ENCODE peak calls at places on chromosome 10, in six cellular contexts. S is heart right ventricle; H is tibial nerve; G is GM06990; M is CD4-positive, CD25-positive, alpha-beta regulatory T cell; D is hepatocyte. I is an unnamed sample.
A peak's percentile ranks its signal among the peaks of the same experiment; 100 is the strongest.

GRCh38 chr10:119750391-119751230 is 24.8 kb downstream of the INPP5F start:
- DNase-seq in D (peak; percentile 86), G (peak; percentile 52), H (peak; percentile 80), M (peak; percentile 71), S (peak; percentile 79), I (peak; percentile 75)

GRCh38 chr10:74027702-74028101 is 29.8 kb downstream of the VCL start:
- DNase-seq in D (no peak), S (no peak), M (no peak), H (no peak), G (no peak), I (no peak)

GRCh38 chr10:103281753-103282152 is 4.8 kb downstream of the INA start:
- DNase-seq in M (no peak), G (no peak), D (peak; percentile 65), H (no peak), S (no peak), I (no peak)

GRCh38 chr10:66586897-66587679 is 338.7 kb upstream of the LRRTM3 start:
- DNase-seq in D (no peak), H (no peak), S (no peak), M (no peak), G (no peak), I (no peak)

GRCh38 chr10:80459047-80459865 is 5.1 kb downstream of the TSPAN14 start:
- DNase-seq in G (peak; percentile 74), D (no peak), S (peak; percentile 53), M (peak; percentile 93), H (peak; percentile 61), I (peak; percentile 57)

GRCh38 chr10:37379991-37380390 is 254.6 kb downstream of the ANKRD30A start:
- DNase-seq in D (no peak), S (no peak), H (no peak), G (no peak), M (no peak), I (no peak)

GRCh38 chr10:21452203-21452602 is 73.3 kb downstream of the SKIDA1 start:
- DNase-seq in D (no peak), M (no peak), H (no peak), S (no peak), G (no peak), I (no peak)

GRCh38 chr10:24513155-24513554 is 210.5 kb downstream of the ARHGAP21 start:
- DNase-seq in H (no peak), D (peak; percentile 26), M (no peak), S (no peak), G (no peak), I (peak; percentile 39)

GRCh38 chr10:78288716-78289115 is 255.1 kb downstream of the RPS24 start:
- DNase-seq in D (no peak), H (no peak), M (no peak), S (no peak), G (no peak), I (no peak)

GRCh38 chr10:20492447-20492846 is 404.7 kb downstream of the NEBL start:
- DNase-seq in S (no peak), H (no peak), M (no peak), G (no peak), D (peak; percentile 33), I (no peak)

GRCh38 chr10:108523016-108523415 is 1358.5 kb upstream of the SORCS1 start:
- DNase-seq in D (no peak), H (no peak), S (no peak), M (no peak), G (no peak), I (no peak)

GRCh38 chr10:77251297-77252013 is 386.2 kb downstream of the KCNMA1 start:
- DNase-seq in M (peak; percentile 1), D (peak; percentile 64), G (no peak), S (no peak), H (no peak), I (no peak)

GRCh38 chr10:14815681-14816080 is 22.2 kb downstream of the CDNF start:
- DNase-seq in S (no peak), H (no peak), G (no peak), D (no peak), M (no peak), I (no peak)

GRCh38 chr10:102802920-102803534 is 34.2 kb downstream of the CYP17A1 start:
- DNase-seq in D (peak; percentile 38), H (no peak), S (peak; percentile 61), G (no peak), M (no peak), I (no peak)

GRCh38 chr10:52568309-52568708 is 204.3 kb downstream of the MBL2 start:
- DNase-seq in D (no peak), G (no peak), H (no peak), M (no peak), S (no peak), I (no peak)

GRCh38 chr10:60430017-60430416 is 40.3 kb upstream of the ANK3 start:
- DNase-seq in H (no peak), D (no peak), S (no peak), G (no peak), M (no peak), I (no peak)

GRCh38 chr10:43193496-43194080 is 55.3 kb downstream of the CSGALNACT2 start:
- DNase-seq in H (no peak), D (no peak), G (no peak), S (peak; percentile 1), M (no peak), I (no peak)

GRCh38 chr10:75469018-75469616 is 37.7 kb downstream of the LRMDA start:
- DNase-seq in M (no peak), D (peak; percentile 74), H (peak; percentile 72), G (no peak), S (peak; percentile 20), I (no peak)

GRCh38 chr10:119688033-119688508 is 36.9 kb downstream of the BAG3 start:
- DNase-seq in S (no peak), D (peak; percentile 30), M (peak; percentile 44), H (no peak), G (no peak), I (no peak)

GRCh38 chr10:75230600-75231038 is 5.1 kb downstream of the COMTD1 start:
- DNase-seq in M (peak; percentile 94), S (peak; percentile 90), G (peak; percentile 64), D (peak; percentile 93), H (peak; percentile 96), I (peak; percentile 93)

GRCh38 chr10:91907914-91908357 is 1.4 kb downstream of the FGFBP3 start:
- DNase-seq in D (peak; percentile 35), H (no peak), M (no peak), S (no peak), G (no peak), I (no peak)

GRCh38 chr10:63753807-63754206 is 232.6 kb downstream of the REEP3 start:
- DNase-seq in S (no peak), G (no peak), H (no peak), M (no peak), D (no peak), I (no peak)

GRCh38 chr10:22433875-22434274 is 88.6 kb downstream of the SPAG6 start:
- DNase-seq in S (no peak), M (no peak), G (no peak), H (no peak), D (peak; percentile 28), I (no peak)

GRCh38 chr10:14584643-14585042 is 190.1 kb downstream of the FAM107B start:
- DNase-seq in M (peak; percentile 88), G (no peak), D (no peak), H (no peak), S (no peak), I (no peak)

GRCh38 chr10:13773496-13774170 is 186.9 kb downstream of the PRPF18 start:
- DNase-seq in M (no peak), D (no peak), G (no peak), S (peak; percentile 24), H (no peak), I (no peak)

GRCh38 chr10:114698271-114699185 is 40.5 kb upstream of the ABLIM1 start:
- DNase-seq in D (no peak), G (no peak), H (no peak), S (no peak), M (no peak), I (no peak)

GRCh38 chr10:77810446-77811335 is 115.9 kb downstream of the DLG5 start:
- DNase-seq in S (no peak), M (no peak), H (no peak), D (no peak), G (no peak), I (peak; percentile 84)

GRCh38 chr10:34181545-34182300 is 633.4 kb downstream of the PARD3 start:
- DNase-seq in S (no peak), G (no peak), M (no peak), D (peak; percentile 48), H (no peak), I (peak; percentile 3)

DNA sequence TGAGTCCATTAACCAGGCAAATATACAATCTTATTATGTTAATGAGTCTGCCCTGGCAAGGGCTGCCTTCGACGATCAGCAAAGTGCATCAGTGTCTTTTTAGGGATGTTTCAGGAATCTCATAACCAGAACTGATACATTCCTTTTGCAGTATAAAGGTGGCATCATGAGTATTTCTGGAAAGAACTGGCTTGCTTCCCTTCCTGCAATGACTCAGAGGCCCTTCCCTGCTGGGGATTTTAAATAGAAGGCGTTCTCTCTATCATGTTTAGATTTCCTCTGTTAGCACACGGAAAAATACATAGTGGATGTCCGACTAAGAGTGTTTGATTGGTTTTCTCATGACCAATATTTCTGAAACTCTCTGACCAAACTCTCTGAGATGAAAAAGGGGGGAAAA is 1.8 kb downstream of the NPS start:
- DNase-seq in H (no peak), S (no peak), M (no peak), D (no peak), G (no peak), I (no peak)
- H3K27me3 ChIP-seq in H (no peaks in the 10 kb centered on the region), S (no peaks in the 10 kb centered on the region), M (no peaks in the 10 kb centered on the region), D (peaks cover 22% of the 10 kb centered on the region), G (no peaks in the 10 kb centered on the region), I (no peaks in the 10 kb centered on the region)

GRCh38 chr10:49086889-49087288 is 28.4 kb downstream of the VSTM4 start:
- DNase-seq in M (no peak), D (no peak), S (no peak), G (no peak), H (no peak), I (no peak)
- H3K27me3 ChIP-seq in M (no peaks in the 10 kb centered on the region), D (no peaks in the 10 kb centered on the region), S (no peaks in the 10 kb centered on the region), G (no peaks in the 10 kb centered on the region), H (peaks cover 2% of the 10 kb centered on the region), I (no peaks in the 10 kb centered on the region)

GRCh38 chr10:26463986-26464385 is 25.8 kb downstream of the APBB1IP start:
- DNase-seq in S (no peak), H (no peak), M (no peak), D (no peak), G (no peak), I (no peak)
- H3K27me3 ChIP-seq in S (no peaks in the 10 kb centered on the region), H (no peaks in the 10 kb centered on the region), M (no peaks in the 10 kb centered on the region), D (no peaks in the 10 kb centered on the region), G (no peaks in the 10 kb centered on the region), I (no peaks in the 10 kb centered on the region)

DNA sequence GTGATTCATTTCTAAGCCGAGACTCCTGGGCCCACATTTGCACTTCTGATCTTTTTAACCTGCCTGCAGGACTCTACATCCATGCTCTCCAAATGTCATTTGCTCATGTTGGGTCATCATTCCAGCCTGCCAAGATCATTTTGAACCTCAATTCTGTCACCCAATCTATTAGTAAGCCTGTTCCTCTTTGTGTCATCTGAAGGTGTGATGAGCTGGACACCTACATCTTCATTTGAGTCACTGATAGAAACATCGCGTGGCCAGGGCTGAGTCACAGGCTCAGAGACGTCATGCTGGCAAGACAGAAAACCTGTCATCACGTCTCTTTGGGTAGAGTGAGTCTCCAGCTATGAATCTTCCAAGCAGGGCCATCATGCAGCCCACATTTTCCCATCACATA is 65.3 kb upstream of the SLF2 start:
- DNase-seq in D (no peak), S (no peak), G (no peak), M (peak; percentile 38), H (no peak), I (no peak)
- H3K27me3 ChIP-seq in D (peaks cover 64% of the 10 kb centered on the region), S (peaks cover 81% of the 10 kb centered on the region), G (no peaks in the 10 kb centered on the region), M (peaks cover 20% of the 10 kb centered on the region), H (no peaks in the 10 kb centered on the region), I (no peaks in the 10 kb centered on the region)

GRCh38 chr10:110504111-110504735 is 6.5 kb downstream of the DUSP5 start:
- DNase-seq in D (no peak), M (peak; percentile 93), S (peak; percentile 76), H (peak; percentile 60), G (peak; percentile 66), I (peak; percentile 32)
- H3K27me3 ChIP-seq in D (peaks cover 7% of the 10 kb centered on the region), M (no peaks in the 10 kb centered on the region), S (no peaks in the 10 kb centered on the region), H (no peaks in the 10 kb centered on the region), G (no peaks in the 10 kb centered on the region), I (no peaks in the 10 kb centered on the region)

I was measured in thyroid gland.